ENCODE peak calls at places on chromosomes 16 and 17, in eight cellular contexts. One of them, this sample, is unnamed.
A peak's percentile ranks its signal among the peaks of the same experiment; 100 is the strongest.

GRCh38 chr17:58525239-58525638 is 10.8 kb upstream of the MTMR4 start:
- DNase-seq in IMR-90: peak; percentile 84
- DNase-seq in stimulated activated CD4-positive, alpha-beta T cell treated with anti-CD3 and anti-CD28 coated beads, Interleukin-4, amount 100 ng/mL, for 4 hours: no peak
- DNase-seq in substantia nigra: no peak
- DNase-seq in activated naive CD4-positive, alpha-beta T cell treated with anti-CD3 and anti-CD28 coated beads, Interleukin-2, amount 10 ng/mL, durations not matched to agents 7 days and 5 days: no peak
- DNase-seq in amygdala: no peak
- DNase-seq in astrocyte of the cerebellum: peak; percentile 87
- DNase-seq in stimulated activated CD8-positive, alpha-beta memory T cell treated with anti-CD3 and anti-CD28 coated beads, Interleukin-2, amount 100 ng/mL, for 1 hour: no peak
- DNase-seq in this sample: no peak

GRCh38 chr16:1157639-1158455 is 4.9 kb downstream of the CACNA1H start:
- DNase-seq in IMR-90: no peak
- DNase-seq in stimulated activated CD4-positive, alpha-beta T cell treated with anti-CD3 and anti-CD28 coated beads, Interleukin-4, amount 100 ng/mL, for 4 hours: no peak
- DNase-seq in substantia nigra: no peak
- DNase-seq in activated naive CD4-positive, alpha-beta T cell treated with anti-CD3 and anti-CD28 coated beads, Interleukin-2, amount 10 ng/mL, durations not matched to agents 7 days and 5 days: no peak
- DNase-seq in amygdala: no peak
- DNase-seq in astrocyte of the cerebellum: no peak
- DNase-seq in stimulated activated CD8-positive, alpha-beta memory T cell treated with anti-CD3 and anti-CD28 coated beads, Interleukin-2, amount 100 ng/mL, for 1 hour: no peak
- DNase-seq in this sample: no peak

GRCh38 chr16:25066747-25067631 is 44.6 kb upstream of the LCMT1 start:
- DNase-seq in IMR-90: peak; percentile 61
- DNase-seq in stimulated activated CD4-positive, alpha-beta T cell treated with anti-CD3 and anti-CD28 coated beads, Interleukin-4, amount 100 ng/mL, for 4 hours: peak; percentile 74
- DNase-seq in substantia nigra: peak; percentile 82
- DNase-seq in activated naive CD4-positive, alpha-beta T cell treated with anti-CD3 and anti-CD28 coated beads, Interleukin-2, amount 10 ng/mL, durations not matched to agents 7 days and 5 days: peak; percentile 89
- DNase-seq in amygdala: peak; percentile 60
- DNase-seq in astrocyte of the cerebellum: peak; percentile 18
- DNase-seq in stimulated activated CD8-positive, alpha-beta memory T cell treated with anti-CD3 and anti-CD28 coated beads, Interleukin-2, amount 100 ng/mL, for 1 hour: peak; percentile 67
- DNase-seq in this sample: peak; percentile 93

GRCh38 chr16:89721644-89722391 is 481 bp downstream of the ZNF276 start:
- DNase-seq in IMR-90: peak; percentile 34
- DNase-seq in stimulated activated CD4-positive, alpha-beta T cell treated with anti-CD3 and anti-CD28 coated beads, Interleukin-4, amount 100 ng/mL, for 4 hours: peak; percentile 88
- DNase-seq in substantia nigra: no peak
- DNase-seq in activated naive CD4-positive, alpha-beta T cell treated with anti-CD3 and anti-CD28 coated beads, Interleukin-2, amount 10 ng/mL, durations not matched to agents 7 days and 5 days: peak; percentile 92
- DNase-seq in amygdala: no peak
- DNase-seq in astrocyte of the cerebellum: no peak
- DNase-seq in stimulated activated CD8-positive, alpha-beta memory T cell treated with anti-CD3 and anti-CD28 coated beads, Interleukin-2, amount 100 ng/mL, for 1 hour: peak; percentile 78
- DNase-seq in this sample: peak; percentile 91

GRCh38 chr16:52265446-52265861 is 281.5 kb downstream of the TOX3 start:
- DNase-seq in IMR-90: no peak
- DNase-seq in stimulated activated CD4-positive, alpha-beta T cell treated with anti-CD3 and anti-CD28 coated beads, Interleukin-4, amount 100 ng/mL, for 4 hours: no peak
- DNase-seq in substantia nigra: no peak
- DNase-seq in activated naive CD4-positive, alpha-beta T cell treated with anti-CD3 and anti-CD28 coated beads, Interleukin-2, amount 10 ng/mL, durations not matched to agents 7 days and 5 days: no peak
- DNase-seq in amygdala: no peak
- DNase-seq in astrocyte of the cerebellum: no peak
- DNase-seq in stimulated activated CD8-positive, alpha-beta memory T cell treated with anti-CD3 and anti-CD28 coated beads, Interleukin-2, amount 100 ng/mL, for 1 hour: no peak
- DNase-seq in this sample: no peak

GRCh38 chr16:17101646-17102045 is 369.1 kb downstream of the XYLT1 start:
- DNase-seq in IMR-90: peak; percentile 2
- DNase-seq in stimulated activated CD4-positive, alpha-beta T cell treated with anti-CD3 and anti-CD28 coated beads, Interleukin-4, amount 100 ng/mL, for 4 hours: no peak
- DNase-seq in substantia nigra: no peak
- DNase-seq in activated naive CD4-positive, alpha-beta T cell treated with anti-CD3 and anti-CD28 coated beads, Interleukin-2, amount 10 ng/mL, durations not matched to agents 7 days and 5 days: no peak
- DNase-seq in amygdala: no peak
- DNase-seq in astrocyte of the cerebellum: no peak
- DNase-seq in stimulated activated CD8-positive, alpha-beta memory T cell treated with anti-CD3 and anti-CD28 coated beads, Interleukin-2, amount 100 ng/mL, for 1 hour: no peak
- DNase-seq in this sample: no peak

GRCh38 chr17:78135858-78136500 is 5.4 kb downstream of the TMC8 start:
- DNase-seq in IMR-90: no peak
- DNase-seq in stimulated activated CD4-positive, alpha-beta T cell treated with anti-CD3 and anti-CD28 coated beads, Interleukin-4, amount 100 ng/mL, for 4 hours: no peak
- DNase-seq in substantia nigra: no peak
- DNase-seq in activated naive CD4-positive, alpha-beta T cell treated with anti-CD3 and anti-CD28 coated beads, Interleukin-2, amount 10 ng/mL, durations not matched to agents 7 days and 5 days: no peak
- DNase-seq in amygdala: no peak
- DNase-seq in astrocyte of the cerebellum: no peak
- DNase-seq in stimulated activated CD8-positive, alpha-beta memory T cell treated with anti-CD3 and anti-CD28 coated beads, Interleukin-2, amount 100 ng/mL, for 1 hour: no peak
- DNase-seq in this sample: no peak

GRCh38 chr17:57550671-57551315 is 194.3 kb downstream of the CCDC182 start:
- DNase-seq in IMR-90: no peak
- DNase-seq in stimulated activated CD4-positive, alpha-beta T cell treated with anti-CD3 and anti-CD28 coated beads, Interleukin-4, amount 100 ng/mL, for 4 hours: no peak
- DNase-seq in substantia nigra: no peak
- DNase-seq in activated naive CD4-positive, alpha-beta T cell treated with anti-CD3 and anti-CD28 coated beads, Interleukin-2, amount 10 ng/mL, durations not matched to agents 7 days and 5 days: no peak
- DNase-seq in amygdala: no peak
- DNase-seq in astrocyte of the cerebellum: no peak
- DNase-seq in stimulated activated CD8-positive, alpha-beta memory T cell treated with anti-CD3 and anti-CD28 coated beads, Interleukin-2, amount 100 ng/mL, for 1 hour: no peak
- DNase-seq in this sample: no peak

GRCh38 chr16:27547134-27547533 is 2.6 kb downstream of the GTF3C1 start:
- DNase-seq in IMR-90: peak; percentile 79
- DNase-seq in stimulated activated CD4-positive, alpha-beta T cell treated with anti-CD3 and anti-CD28 coated beads, Interleukin-4, amount 100 ng/mL, for 4 hours: no peak
- DNase-seq in substantia nigra: no peak
- DNase-seq in activated naive CD4-positive, alpha-beta T cell treated with anti-CD3 and anti-CD28 coated beads, Interleukin-2, amount 10 ng/mL, durations not matched to agents 7 days and 5 days: no peak
- DNase-seq in amygdala: no peak
- DNase-seq in astrocyte of the cerebellum: peak; percentile 28
- DNase-seq in stimulated activated CD8-positive, alpha-beta memory T cell treated with anti-CD3 and anti-CD28 coated beads, Interleukin-2, amount 100 ng/mL, for 1 hour: no peak
- DNase-seq in this sample: no peak

This sample was measured in Peyer's patch.